ENCODE peak calls at places on chromosome 7, in eight cellular contexts. L is substantia nigra, N is iris pigment epithelial cell, K is H7, I is Caki2, Q is naive B cell, E is Right ventricle myocardium inferior, D is G401. X is an unnamed sample.

GRCh38 chr7:85230623-85231022 is 43.8 kb upstream of the SEMA3D start:
- DNase-seq in L (no peak), N (no peak), K (no peak), I (no peak), Q (peak), E (no peak), D (no peak), X (no peak)

GRCh38 chr7:17357952-17358351 is 59.5 kb downstream of the AHR start:
- DNase-seq in L (no peak), N (peak), K (no peak), I (no peak), Q (no peak), E (no peak), D (no peak), X (no peak)

GRCh38 chr7:129222064-129222463 is 2.8 kb upstream of the AHCYL2 start:
- DNase-seq in L (no peak), N (no peak), K (no peak), I (no peak), Q (peak), E (no peak), D (no peak), X (no peak)

GRCh38 chr7:117479480-117480224 is at the start of gene CFTR:
- DNase-seq in L (no peak), N (no peak), K (peak), I (no peak), Q (no peak), E (peak), D (no peak), X (no peak)

GRCh38 chr7:84906889-84907288 is 280.0 kb downstream of the SEMA3D start:
- DNase-seq in L (no peak), N (no peak), K (no peak), I (no peak), Q (no peak), E (no peak), D (no peak), X (no peak)

GRCh38 chr7:27492224-27492623 is 170.5 kb downstream of the HIBADH start:
- DNase-seq in L (no peak), N (no peak), K (no peak), I (no peak), Q (no peak), E (no peak), D (no peak), X (no peak)

GRCh38 chr7:85423209-85423895 is 236.5 kb upstream of the SEMA3D start:
- DNase-seq in L (no peak), N (no peak), K (no peak), I (no peak), Q (no peak), E (no peak), D (no peak), X (no peak)

GRCh38 chr7:138979988-138980574 is 1.1 kb downstream of the KIAA1549 start:
- DNase-seq in L (no peak), N (peak), K (no peak), I (no peak), Q (no peak), E (no peak), D (no peak), X (peak)

GRCh38 chr7:1666251-1666778 is 3.8 kb upstream of the ELFN1 start:
- DNase-seq in L (no peak), N (no peak), K (peak), I (no peak), Q (no peak), E (peak), D (no peak), X (peak)

GRCh38 chr7:102412548-102412947 is 16.4 kb downstream of the PRKRIP1 start:
- DNase-seq in L (no peak), N (peak), K (peak), I (no peak), Q (no peak), E (peak), D (peak), X (peak)

GRCh38 chr7:3605222-3605621 is 304.2 kb downstream of the SDK1 start:
- DNase-seq in L (no peak), N (peak), K (no peak), I (no peak), Q (no peak), E (no peak), D (no peak), X (no peak)

GRCh38 chr7:157136372-157136771 is 2.4 kb upstream of the UBE3C start:
- DNase-seq in L (no peak), N (peak), K (no peak), I (peak), Q (no peak), E (no peak), D (no peak), X (no peak)

GRCh38 chr7:32941181-32941995 is 15.9 kb upstream of the FKBP9 start:
- DNase-seq in L (no peak), N (peak), K (peak), I (peak), Q (no peak), E (no peak), D (peak), X (no peak)

GRCh38 chr7:94431620-94432295 is 37.1 kb downstream of the COL1A2 start:
- DNase-seq in L (no peak), N (peak), K (no peak), I (no peak), Q (no peak), E (no peak), D (no peak), X (no peak)

X was measured in retina.